ENCODE peak calls at places on chromosomes 1 and 21, in seven cellular contexts. One of them, this sample, is unnamed.

GRCh38 chr1:33716976-33717688 is 146.7 kb upstream of the HMGB4 start:
- DNase-seq in neuronal stem cell: no peak
- DNase-seq in IMR-90: no peak
- DNase-seq in H9: no peak
- DNase-seq in H1: no peak
- DNase-seq in trophoblast cell: no peak
- DNase-seq in mesendoderm: no peak
- DNase-seq in this sample: no peak

GRCh38 chr1:27594542-27595510 is 9.1 kb downstream of the AHDC1 start:
- DNase-seq in neuronal stem cell: no peak
- DNase-seq in IMR-90: peak; percentile 57
- DNase-seq in H9: no peak
- DNase-seq in H1: no peak
- DNase-seq in trophoblast cell: peak; percentile 79
- DNase-seq in mesendoderm: peak; percentile 33
- DNase-seq in this sample: peak; percentile 64

GRCh38 chr1:109762039-109762585 is 1.6 kb downstream of the EPS8L3 start:
- DNase-seq in neuronal stem cell: no peak
- DNase-seq in IMR-90: no peak
- DNase-seq in H9: no peak
- DNase-seq in H1: no peak
- DNase-seq in trophoblast cell: no peak
- DNase-seq in mesendoderm: no peak
- DNase-seq in this sample: no peak

GRCh38 chr1:248618878-248619277 is 16.0 kb downstream of the OR2T11 start:
- DNase-seq in neuronal stem cell: no peak
- DNase-seq in IMR-90: peak; percentile 0
- DNase-seq in H9: no peak
- DNase-seq in H1: no peak
- DNase-seq in trophoblast cell: peak; percentile 73
- DNase-seq in mesendoderm: peak; percentile 0
- DNase-seq in this sample: no peak

GRCh38 chr1:43554444-43554992 is 23.8 kb downstream of the PTPRF start:
- DNase-seq in neuronal stem cell: no peak
- DNase-seq in IMR-90: peak; percentile 50
- DNase-seq in H9: peak; percentile 61
- DNase-seq in H1: no peak
- DNase-seq in trophoblast cell: no peak
- DNase-seq in mesendoderm: peak; percentile 81
- DNase-seq in this sample: peak; percentile 65

GRCh38 chr21:43598416-43599120 is 60.7 kb downstream of the HSF2BP start:
- DNase-seq in neuronal stem cell: no peak
- DNase-seq in IMR-90: peak; percentile 87
- DNase-seq in H9: no peak
- DNase-seq in H1: no peak
- DNase-seq in trophoblast cell: peak; percentile 69
- DNase-seq in mesendoderm: peak; percentile 29
- DNase-seq in this sample: peak; percentile 87

GRCh38 chr1:97091679-97092078 is 370.1 kb downstream of the PTBP2 start:
- DNase-seq in neuronal stem cell: no peak
- DNase-seq in IMR-90: no peak
- DNase-seq in H9: no peak
- DNase-seq in H1: no peak
- DNase-seq in trophoblast cell: no peak
- DNase-seq in mesendoderm: no peak
- DNase-seq in this sample: no peak

GRCh38 chr1:18234790-18235242 is 127.2 kb downstream of the IGSF21 start:
- DNase-seq in neuronal stem cell: peak; percentile 75
- DNase-seq in IMR-90: peak; percentile 3
- DNase-seq in H9: peak; percentile 84
- DNase-seq in H1: peak; percentile 57
- DNase-seq in trophoblast cell: peak; percentile 31
- DNase-seq in mesendoderm: peak; percentile 93
- DNase-seq in this sample: no peak

GRCh38 chr1:94961582-94961981 is 34.7 kb upstream of the CNN3 start:
- DNase-seq in neuronal stem cell: no peak
- DNase-seq in IMR-90: no peak
- DNase-seq in H9: no peak
- DNase-seq in H1: no peak
- DNase-seq in trophoblast cell: no peak
- DNase-seq in mesendoderm: no peak
- DNase-seq in this sample: no peak

GRCh38 chr1:167635233-167635648 is 5.2 kb downstream of the RCSD1 start:
- DNase-seq in neuronal stem cell: peak; percentile 36
- DNase-seq in IMR-90: no peak
- DNase-seq in H9: peak; percentile 64
- DNase-seq in H1: no peak
- DNase-seq in trophoblast cell: no peak
- DNase-seq in mesendoderm: peak; percentile 78
- DNase-seq in this sample: no peak

GRCh38 chr1:111735858-111736544 is 3.2 kb downstream of the INKA2 start:
- DNase-seq in neuronal stem cell: no peak
- DNase-seq in IMR-90: peak; percentile 47
- DNase-seq in H9: peak; percentile 60
- DNase-seq in H1: no peak
- DNase-seq in trophoblast cell: no peak
- DNase-seq in mesendoderm: peak; percentile 56
- DNase-seq in this sample: peak; percentile 62

GRCh38 chr1:206839857-206840256 is 25.6 kb upstream of the IL20 start:
- DNase-seq in neuronal stem cell: no peak
- DNase-seq in IMR-90: peak; percentile 71
- DNase-seq in H9: no peak
- DNase-seq in H1: no peak
- DNase-seq in trophoblast cell: peak; percentile 61
- DNase-seq in mesendoderm: peak; percentile 56
- DNase-seq in this sample: peak; percentile 80

GRCh38 chr21:46054447-46054846 is 43.5 kb upstream of the COL6A2 start:
- DNase-seq in neuronal stem cell: no peak
- DNase-seq in IMR-90: peak; percentile 42
- DNase-seq in H9: peak; percentile 47
- DNase-seq in H1: no peak
- DNase-seq in trophoblast cell: no peak
- DNase-seq in mesendoderm: peak; percentile 34
- DNase-seq in this sample: no peak

GRCh38 chr21:35658242-35658641 is 402.1 kb downstream of the SETD4 start:
- DNase-seq in neuronal stem cell: no peak
- DNase-seq in IMR-90: peak; percentile 89
- DNase-seq in H9: no peak
- DNase-seq in H1: no peak
- DNase-seq in trophoblast cell: no peak
- DNase-seq in mesendoderm: no peak
- DNase-seq in this sample: peak; percentile 17

GRCh38 chr1:217333939-217334338 is 297.0 kb downstream of the GPATCH2 start:
- DNase-seq in neuronal stem cell: peak; percentile 49
- DNase-seq in IMR-90: peak; percentile 9
- DNase-seq in H9: peak; percentile 75
- DNase-seq in H1: peak; percentile 58
- DNase-seq in trophoblast cell: peak; percentile 10
- DNase-seq in mesendoderm: peak; percentile 83
- DNase-seq in this sample: peak; percentile 20

GRCh38 chr1:191163621-191164020 is 686.0 kb upstream of the BRINP3 start:
- DNase-seq in neuronal stem cell: no peak
- DNase-seq in IMR-90: no peak
- DNase-seq in H9: no peak
- DNase-seq in H1: no peak
- DNase-seq in trophoblast cell: no peak
- DNase-seq in mesendoderm: no peak
- DNase-seq in this sample: no peak

GRCh38 chr1:55143686-55144085 is 71.5 kb downstream of the USP24 start:
- DNase-seq in neuronal stem cell: no peak
- DNase-seq in IMR-90: no peak
- DNase-seq in H9: peak; percentile 77
- DNase-seq in H1: peak; percentile 34
- DNase-seq in trophoblast cell: peak; percentile 16
- DNase-seq in mesendoderm: peak; percentile 91
- DNase-seq in this sample: no peak

GRCh38 chr21:22575165-22575584 is 1577.0 kb downstream of the NCAM2 start:
- DNase-seq in neuronal stem cell: peak; percentile 62
- DNase-seq in IMR-90: no peak
- DNase-seq in H9: peak; percentile 46
- DNase-seq in H1: peak; percentile 36
- DNase-seq in trophoblast cell: peak; percentile 59
- DNase-seq in mesendoderm: peak; percentile 92
- DNase-seq in this sample: no peak

GRCh38 chr1:147772540-147772939 is 12.1 kb upstream of the GJA5 start:
- DNase-seq in neuronal stem cell: no peak
- DNase-seq in IMR-90: no peak
- DNase-seq in H9: no peak
- DNase-seq in H1: no peak
- DNase-seq in trophoblast cell: no peak
- DNase-seq in mesendoderm: no peak
- DNase-seq in this sample: no peak
- H2AK5ac ChIP-seq in neuronal stem cell: no peak overlapping the region
- H2AK5ac ChIP-seq in IMR-90: no peak overlapping the region
- H2AK5ac ChIP-seq in H9: no peak overlapping the region
- H2AK5ac ChIP-seq in H1: no peak overlapping the region
- H2AK5ac ChIP-seq in trophoblast cell: no peak overlapping the region
- H2AK5ac ChIP-seq in mesendoderm: peak overlapping the region; percentile 15
- H2AK5ac ChIP-seq in this sample: no peak overlapping the region

GRCh38 chr1:86119214-86119764 is 37.3 kb downstream of the COL24A1 start:
- DNase-seq in neuronal stem cell: no peak
- DNase-seq in IMR-90: peak; percentile 34
- DNase-seq in H9: no peak
- DNase-seq in H1: no peak
- DNase-seq in trophoblast cell: no peak
- DNase-seq in mesendoderm: no peak
- DNase-seq in this sample: no peak
- H3K18ac ChIP-seq in neuronal stem cell: no peak overlapping the region
- H3K18ac ChIP-seq in IMR-90: no peak overlapping the region
- H3K18ac ChIP-seq in H9: no peak overlapping the region
- H3K18ac ChIP-seq in H1: no peak overlapping the region
- H3K18ac ChIP-seq in trophoblast cell: no peak overlapping the region
- H3K18ac ChIP-seq in mesendoderm: no peak overlapping the region
- H3K18ac ChIP-seq in this sample: no peak overlapping the region

DNA sequence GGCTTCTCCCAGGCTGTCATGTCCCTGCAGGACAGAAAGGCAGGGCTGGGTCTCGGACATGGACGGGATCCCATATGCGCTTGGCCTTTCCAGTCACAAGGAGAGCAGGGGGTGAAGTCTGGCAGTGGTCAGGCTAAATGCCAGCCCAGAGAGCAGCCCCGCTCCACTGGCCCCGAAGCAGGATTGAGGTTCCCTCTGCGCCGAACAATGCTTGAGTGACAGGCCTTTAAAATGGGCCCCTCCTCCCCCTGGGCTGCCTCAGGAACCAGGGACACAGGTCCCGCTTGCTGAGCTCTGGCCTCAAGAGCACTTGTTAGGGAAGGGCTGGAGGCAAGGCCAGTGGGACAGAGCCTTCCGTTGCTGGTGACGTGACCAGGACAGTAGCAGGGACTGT is 12.7 kb downstream of the DRAXIN start:
- DNase-seq in neuronal stem cell: peak; percentile 59
- DNase-seq in IMR-90: no peak
- DNase-seq in H9: peak; percentile 64
- DNase-seq in H1: no peak
- DNase-seq in trophoblast cell: no peak
- DNase-seq in mesendoderm: no peak
- DNase-seq in this sample: no peak
- H2AK5ac ChIP-seq in neuronal stem cell: peak overlapping the region; percentile 98
- H2AK5ac ChIP-seq in IMR-90: no peak overlapping the region
- H2AK5ac ChIP-seq in H9: no peak overlapping the region
- H2AK5ac ChIP-seq in H1: peak overlapping the region; percentile 94
- H2AK5ac ChIP-seq in trophoblast cell: no peak overlapping the region
- H2AK5ac ChIP-seq in mesendoderm: no peak overlapping the region
- H2AK5ac ChIP-seq in this sample: no peak overlapping the region

GRCh38 chr21:28827422-28827821 is 165.3 kb downstream of the LTN1 start:
- DNase-seq in neuronal stem cell: no peak
- DNase-seq in IMR-90: peak; percentile 46
- DNase-seq in H9: no peak
- DNase-seq in H1: no peak
- DNase-seq in trophoblast cell: no peak
- DNase-seq in mesendoderm: no peak
- DNase-seq in this sample: peak; percentile 77
- H3K18ac ChIP-seq in neuronal stem cell: no peak overlapping the region
- H3K18ac ChIP-seq in IMR-90: no peak overlapping the region
- H3K18ac ChIP-seq in H9: no peak overlapping the region
- H3K18ac ChIP-seq in H1: no peak overlapping the region
- H3K18ac ChIP-seq in trophoblast cell: no peak overlapping the region
- H3K18ac ChIP-seq in mesendoderm: no peak overlapping the region
- H3K18ac ChIP-seq in this sample: no peak overlapping the region